ENCODE peak calls at places on chromosome 14, in ten cellular contexts. B, G, R, N, Y, K, Q, I, F and U are unnamed samples. For H3K9me3, the result is how much of the 10 kb centered on the place peaks cover.

GRCh38 chr14:68998062-68998461 is 19.0 kb upstream of the ACTN1 start:
- DNase-seq in K (no peak), I (no peak), Y (no peak), F (no peak), R (no peak), G (no peak), B (no peak), Q (no peak), N (no peak), U (no peak)

GRCh38 chr14:37585971-37586759 is 8.9 kb downstream of the FOXA1 start:
- DNase-seq in N (no peak), I (peak), Q (no peak), B (no peak), K (no peak), Y (no peak), G (no peak), R (no peak), F (peak), U (no peak)

GRCh38 chr14:94882401-94882800 is 112.5 kb upstream of the GSC start:
- DNase-seq in G (no peak), B (no peak), F (no peak), I (no peak), R (no peak), N (no peak), Q (no peak), Y (no peak), K (no peak), U (no peak)

GRCh38 chr14:31127690-31128089 is 79.9 kb downstream of the HECTD1 start:
- DNase-seq in I (no peak), G (no peak), B (no peak), K (no peak), R (no peak), Y (no peak), F (no peak), Q (no peak), N (no peak), U (no peak)

GRCh38 chr14:55794655-55795583 is 214.9 kb downstream of the KTN1 start:
- DNase-seq in B (no peak), F (no peak), G (no peak), Y (no peak), N (no peak), K (no peak), I (peak), R (no peak), Q (peak), U (no peak)

GRCh38 chr14:55701638-55702037 is 121.6 kb downstream of the KTN1 start:
- DNase-seq in K (peak), G (no peak), F (no peak), Q (no peak), B (no peak), R (no peak), I (no peak), N (no peak), Y (no peak), U (no peak)

GRCh38 chr14:50023671-50024490 is 92.5 kb downstream of the VCPKMT start:
- DNase-seq in K (no peak), R (no peak), F (no peak), G (no peak), N (no peak), Q (peak), Y (no peak), I (peak), B (no peak), U (no peak)

GRCh38 chr14:48008646-48009045 is 333.2 kb upstream of the MDGA2 start:
- DNase-seq in G (no peak), K (peak), Y (no peak), I (no peak), R (no peak), N (no peak), Q (no peak), F (no peak), B (no peak), U (no peak)

GRCh38 chr14:97164014-97164413 is 366.8 kb downstream of the VRK1 start:
- DNase-seq in I (no peak), N (no peak), B (no peak), G (no peak), F (no peak), R (no peak), Y (no peak), K (no peak), Q (peak), U (no peak)

GRCh38 chr14:94020267-94020666 is 5.9 kb upstream of the OTUB2 start:
- DNase-seq in Q (no peak), G (no peak), I (no peak), R (no peak), N (no peak), Y (no peak), F (no peak), B (no peak), K (no peak), U (no peak)

GRCh38 chr14:105843444-105844046 is 317.2 kb downstream of the TMEM121 start:
- DNase-seq in F (no peak), G (no peak), R (no peak), I (no peak), Y (no peak), K (no peak), N (no peak), B (no peak), Q (no peak), U (no peak)
- H3K9me3 ChIP-seq in F (under half), G (under half), R (under half), I (under half), Y (under half), K (under half), N (under half), B (under half), Q (under half), U (under half)

DNA sequence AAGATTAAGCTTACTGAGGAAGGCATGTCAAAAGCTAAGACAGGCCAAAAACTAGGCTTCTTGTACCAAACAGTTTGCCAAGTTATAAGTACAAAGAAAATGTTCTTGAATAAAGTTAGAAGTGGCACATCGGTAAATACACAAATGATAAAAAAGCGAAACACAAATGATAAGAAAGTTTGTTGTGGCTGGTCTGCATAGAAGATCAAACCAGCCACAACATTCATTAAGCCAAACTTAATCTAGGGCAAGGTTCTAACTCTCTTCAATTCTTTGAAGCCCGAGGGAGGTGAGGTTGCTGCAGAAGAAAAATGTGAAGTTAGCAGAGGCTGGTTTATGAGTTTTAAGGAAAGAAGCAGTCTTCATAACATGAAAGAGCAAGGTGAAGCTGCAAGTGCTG is 1119.6 kb upstream of the FLRT2 start:
- DNase-seq in I (no peak), Y (no peak), N (no peak), R (no peak), B (no peak), Q (no peak), K (no peak), G (no peak), F (no peak), U (no peak)
- H3K9me3 ChIP-seq in I (under half), Y (under half), N (under half), R (under half), B (under half), Q (under half), K (under half), G (under half), F (under half), U (under half)

DNA sequence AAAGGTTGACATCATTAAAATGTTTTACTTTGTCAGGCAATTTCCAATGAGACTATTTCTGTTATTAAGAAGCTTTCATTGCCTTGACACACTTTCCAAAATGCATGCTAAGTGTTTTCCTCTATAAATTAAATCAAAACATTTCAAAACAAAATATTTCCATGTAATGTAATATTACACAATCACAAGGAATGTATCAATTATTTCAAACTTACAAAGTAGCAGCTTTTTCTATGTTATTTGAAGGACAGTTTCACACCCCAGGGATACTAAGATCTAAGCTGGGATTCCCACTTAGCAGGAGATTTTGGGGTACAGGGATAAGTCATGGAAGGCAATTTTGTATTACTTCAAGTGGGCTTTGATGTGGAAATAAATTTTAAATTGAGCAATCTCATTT is 144.9 kb downstream of the FOXG1 start:
- DNase-seq in G (no peak), B (no peak), Q (no peak), I (no peak), F (no peak), N (no peak), Y (no peak), K (no peak), R (no peak), U (no peak)
- H3K9me3 ChIP-seq in G (under half), B (under half), Q (under half), I (under half), F (under half), N (under half), Y (under half), K (under half), R (under half), U (under half)

GRCh38 chr14:105951399-105951798 is 425.0 kb downstream of the TMEM121 start:
- DNase-seq in F (no peak), I (no peak), N (no peak), K (no peak), G (no peak), R (no peak), Q (no peak), Y (no peak), B (no peak), U (no peak)

GRCh38 chr14:105947599-105947998 is 421.2 kb downstream of the TMEM121 start:
- DNase-seq in I (no peak), Y (no peak), N (no peak), G (no peak), F (no peak), K (no peak), B (no peak), R (no peak), Q (no peak), U (no peak)

GRCh38 chr14:105952826-105953225 is 426.4 kb downstream of the TMEM121 start:
- DNase-seq in I (no peak), N (no peak), Y (no peak), F (no peak), K (no peak), R (no peak), B (no peak), G (no peak), Q (no peak), U (no peak)

DNA sequence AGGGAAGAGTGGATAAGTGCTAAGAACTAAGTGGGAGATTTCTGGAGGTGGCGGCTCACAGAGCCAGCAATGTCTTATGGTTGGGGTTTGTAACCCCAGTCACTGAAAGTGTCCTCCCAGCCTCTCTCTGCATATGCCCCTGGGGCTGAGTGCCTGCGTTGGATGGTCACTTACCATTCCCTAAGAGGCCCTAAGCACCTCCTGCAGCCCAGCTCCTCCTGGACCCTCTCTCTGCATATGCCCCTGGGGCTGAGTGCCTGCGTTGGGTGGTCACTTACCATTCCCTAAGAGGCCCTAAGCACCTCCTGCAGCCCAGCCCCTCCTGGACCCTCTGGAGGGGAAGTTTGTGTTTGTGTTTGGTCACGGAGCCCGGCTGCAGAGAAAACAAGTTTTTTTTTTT is 425.8 kb downstream of the TMEM121 start:
- DNase-seq in N (no peak), K (no peak), R (no peak), I (no peak), Y (no peak), G (no peak), Q (no peak), B (no peak), F (no peak), U (no peak)
- H3K9me3 ChIP-seq in N (under half), K (under half), R (under half), I (under half), Y (under half), G (under half), Q (under half), B (under half), F (under half), U (under half)

DNA sequence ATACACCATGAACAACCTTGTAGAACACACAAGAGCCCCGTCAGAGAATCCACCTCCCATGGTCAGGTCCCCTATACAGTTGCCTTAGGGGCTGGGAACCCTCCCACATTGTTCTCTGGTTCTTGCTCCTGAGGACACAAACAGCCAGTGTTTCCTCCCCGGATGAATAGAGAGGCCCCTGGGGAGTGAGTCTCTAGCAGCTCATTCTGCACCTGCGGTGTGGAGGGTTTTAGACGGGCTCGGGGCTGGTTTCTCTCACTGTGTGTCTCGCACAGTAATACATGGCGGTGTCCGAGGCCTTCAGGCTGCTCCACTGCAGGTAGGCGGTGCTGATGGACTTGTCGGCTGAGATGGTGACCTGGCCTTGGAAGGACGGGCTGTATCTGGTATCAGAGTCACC is 1052.1 kb downstream of the TMEM121 start:
- DNase-seq in Q (no peak), I (no peak), G (no peak), R (no peak), K (no peak), N (no peak), Y (no peak), B (no peak), F (no peak), U (no peak)
- H3K9me3 ChIP-seq in Q (under half), I (under half), G (under half), R (under half), K (under half), N (under half), Y (under half), B (under half), F (under half), U (under half)